ENCODE peak calls at places on chromosome 3, in seven cellular contexts. N, F, K, Q, L, B and X are unnamed samples.

GRCh38 chr3:174439621-174440349 is 419.3 kb upstream of the NAALADL2 start:
- DNase-seq in F (peak; percentile 98), K (peak; percentile 4), B (peak; percentile 2), L (no peak), Q (peak; percentile 5), N (no peak), X (peak; percentile 91)

GRCh38 chr3:30011237-30011803 is 595.1 kb upstream of the TGFBR2 start:
- DNase-seq in B (no peak), L (no peak), F (no peak), Q (no peak), N (no peak), K (no peak), X (no peak)

GRCh38 chr3:52052831-52053306 is 3.5 kb downstream of the DUSP7 start:
- DNase-seq in B (peak; percentile 79), K (peak; percentile 38), Q (peak; percentile 53), L (no peak), N (peak; percentile 36), F (peak; percentile 77), X (no peak)

GRCh38 chr3:45317710-45318109 is 70.7 kb upstream of the LARS2 start:
- DNase-seq in K (no peak), Q (no peak), N (no peak), B (no peak), F (no peak), L (no peak), X (no peak)

GRCh38 chr3:78496458-78496857 is 1271.3 kb downstream of the ROBO1 start:
- DNase-seq in F (no peak), L (no peak), B (no peak), K (no peak), N (no peak), Q (no peak), X (no peak)

GRCh38 chr3:99551520-99551919 is 86.9 kb upstream of the COL8A1 start:
- DNase-seq in L (no peak), B (no peak), F (no peak), K (no peak), Q (peak; percentile 15), N (no peak), X (no peak)

GRCh38 chr3:126937533-126938432 is 45.1 kb upstream of the PLXNA1 start:
- DNase-seq in K (no peak), Q (no peak), B (peak; percentile 36), N (no peak), L (no peak), F (peak; percentile 56), X (no peak)

GRCh38 chr3:58567251-58567515 is 10.0 kb downstream of the FAM107A start:
- DNase-seq in K (no peak), F (no peak), N (no peak), Q (no peak), L (no peak), B (no peak), X (no peak)

GRCh38 chr3:155859859-155860258 is 5.6 kb upstream of the SLC33A1 start:
- DNase-seq in L (no peak), Q (peak; percentile 44), F (peak; percentile 18), K (peak; percentile 40), B (peak; percentile 42), N (no peak), X (no peak)

GRCh38 chr3:127775398-127776109 is 46.8 kb downstream of the MGLL start:
- DNase-seq in N (no peak), F (peak; percentile 90), Q (no peak), B (no peak), L (no peak), K (no peak), X (no peak)

GRCh38 chr3:184387174-184387714 is 7.4 kb downstream of the CHRD start:
- DNase-seq in N (no peak), F (no peak), L (no peak), Q (no peak), B (no peak), K (no peak), X (no peak)
- TF ChIP-seq CEBPB in N (no peak), F (no peak), L (no peak), Q (no peak), B (no peak), K (no peak), X (no peak)

GRCh38 chr3:177816667-177817208 is 619.5 kb upstream of the TBL1XR1 start:
- DNase-seq in F (peak; percentile 59), B (no peak), L (no peak), N (no peak), K (peak; percentile 9), Q (peak; percentile 69), X (peak; percentile 44)
- TF ChIP-seq CEBPB in F (no peak), B (no peak), L (no peak), N (no peak), K (peak; percentile 61), Q (peak; percentile 51), X (peak; percentile 48)

GRCh38 chr3:146884291-146884690 is 279.1 kb upstream of the PLSCR5 start:
- DNase-seq in N (no peak), K (no peak), L (no peak), B (no peak), F (no peak), Q (no peak), X (no peak)

GRCh38 chr3:146895026-146895749 is 290.0 kb upstream of the PLSCR5 start:
- DNase-seq in K (no peak), B (no peak), F (peak; percentile 22), N (no peak), L (no peak), Q (no peak), X (no peak)

GRCh38 chr3:146892041-146892440 is 286.9 kb upstream of the PLSCR5 start:
- DNase-seq in Q (no peak), L (no peak), K (no peak), B (no peak), F (no peak), N (no peak), X (no peak)

DNA sequence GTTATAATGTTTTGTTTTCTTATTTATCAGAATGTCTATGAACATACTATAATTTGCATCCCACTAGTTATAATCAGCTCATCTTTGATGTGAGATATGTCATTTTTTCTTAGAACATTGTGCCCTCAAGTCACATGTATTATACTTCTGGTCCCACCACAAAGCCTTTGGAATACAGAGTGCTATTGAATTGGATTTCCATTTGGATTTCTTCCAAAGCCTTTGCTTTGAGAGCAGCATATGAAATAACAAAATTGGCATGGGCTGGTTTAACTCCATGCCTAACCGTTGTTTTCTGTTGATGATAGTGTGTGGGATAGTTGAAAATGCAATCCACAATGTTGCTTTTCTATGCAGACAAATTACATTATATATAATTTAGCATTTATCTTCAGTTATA is 284.5 kb upstream of the PLSCR5 start:
- DNase-seq in K (no peak), F (no peak), N (no peak), L (no peak), Q (no peak), B (no peak), X (no peak)
- TF ChIP-seq CEBPB in K (no peak), F (no peak), N (no peak), L (no peak), Q (no peak), B (no peak), X (no peak)

GRCh38 chr3:188947983-188948657 is 223.7 kb upstream of the TPRG1 start:
- DNase-seq in B (no peak), N (no peak), F (peak; percentile 85), L (peak; percentile 64), Q (no peak), K (peak; percentile 87), X (peak; percentile 84)

GRCh38 chr3:188947401-188947982 is 224.3 kb upstream of the TPRG1 start:
- DNase-seq in Q (no peak), F (peak; percentile 63), N (no peak), L (peak; percentile 74), K (peak; percentile 75), B (peak; percentile 11), X (peak; percentile 73)

GRCh38 chr3:188948658-188949400 is 222.9 kb upstream of the TPRG1 start:
- DNase-seq in B (no peak), Q (peak; percentile 48), L (no peak), N (no peak), F (peak; percentile 96), K (peak; percentile 20), X (peak; percentile 67)

GRCh38 chr3:188950006-188950405 is 221.8 kb upstream of the TPRG1 start:
- DNase-seq in B (no peak), Q (no peak), N (no peak), K (no peak), L (no peak), F (no peak), X (no peak)

DNA sequence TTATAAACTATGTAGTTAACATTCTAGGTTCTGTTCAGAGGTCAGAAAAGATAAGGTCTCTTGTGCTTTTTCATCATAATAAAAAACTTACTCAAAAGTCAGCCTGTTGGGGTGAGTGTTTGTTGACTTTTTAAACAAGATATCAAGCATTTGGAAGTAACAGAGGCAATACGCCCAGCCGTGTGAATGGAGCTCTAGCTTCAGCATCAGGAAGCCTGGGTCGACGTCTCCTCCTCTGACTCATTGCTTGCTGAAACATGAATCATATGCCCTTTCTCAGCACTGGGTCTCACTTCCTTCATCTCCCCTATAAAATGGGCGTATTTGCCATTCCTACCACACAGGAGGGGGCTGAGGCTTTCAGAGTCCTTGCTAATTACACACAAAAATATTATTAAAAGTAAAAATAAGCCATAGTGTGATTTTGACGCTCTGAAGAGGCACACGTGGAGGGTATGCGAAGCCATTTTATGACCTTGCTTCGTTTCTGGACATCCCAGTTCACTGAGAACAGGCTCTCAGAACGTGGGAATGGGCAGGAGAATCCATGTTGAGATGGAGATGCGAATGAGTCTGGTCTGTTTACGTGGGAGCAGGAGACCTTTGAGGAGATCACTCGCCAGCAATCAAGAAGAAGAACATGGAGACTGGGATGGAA is 220.8 kb upstream of the TPRG1 start:
- DNase-seq in Q (peak; percentile 60), B (peak; percentile 6), L (no peak), F (peak; percentile 99), K (peak; percentile 71), N (no peak), X (peak; percentile 60)
- TF ChIP-seq CEBPB in Q (no peak), B (no peak), L (no peak), F (peak; percentile 45), K (no peak), N (no peak), X (no peak)

GRCh38 chr3:170355738-170356595 is 1.5 kb upstream of the SKIL start:
- DNase-seq in K (no peak), B (peak; percentile 72), N (peak; percentile 66), Q (no peak), L (no peak), F (peak; percentile 54), X (no peak)
- TF ChIP-seq CEBPB in K (no peak), B (no peak), N (no peak), Q (no peak), L (no peak), F (peak; percentile 18), X (no peak)